ENCODE peak calls at places on chromosomes 16 and 17, in four cellular contexts. U, M, H and Z are unnamed samples. For H3K4me1, the result is how much of the 10 kb centered on the place peaks cover.

GRCh38 chr17:40093005-40093579 is 7.3 kb downstream of the NR1D1 start:
- DNase-seq in U (no peak), M (no peak), H (no peak), Z (no peak)

GRCh38 chr16:54048994-54049929 is 237.3 kb downstream of the IRX3 start:
- DNase-seq in U (no peak), M (no peak), H (no peak), Z (no peak)

GRCh38 chr16:58299757-58300349 is 5.0 kb upstream of the PRSS54 start:
- DNase-seq in U (no peak), M (peak), H (peak), Z (peak)

GRCh38 chr16:76535-77272 is 1.3 kb upstream of the MPG start:
- DNase-seq in U (peak), M (peak), H (peak), Z (peak)

GRCh38 chr17:17305282-17305801 is 2.2 kb downstream of the NT5M start:
- DNase-seq in U (no peak), M (peak), H (peak), Z (no peak)

GRCh38 chr16:56855936-56856335 is 9.1 kb upstream of the SLC12A3 start:
- DNase-seq in U (no peak), M (no peak), H (no peak), Z (no peak)

GRCh38 chr17:74863420-74864296 is 4.0 kb upstream of the GRIN2C start:
- DNase-seq in U (no peak), M (no peak), H (no peak), Z (no peak)

GRCh38 chr17:66040402-66040801 is 151.5 kb downstream of the CEP112 start:
- DNase-seq in U (no peak), M (peak), H (no peak), Z (no peak)

GRCh38 chr16:89931964-89932363 is 8.8 kb downstream of the TUBB3 start:
- DNase-seq in U (no peak), M (no peak), H (no peak), Z (no peak)

GRCh38 chr16:12876778-12877177 is 24.6 kb upstream of the SHISA9 start:
- DNase-seq in U (no peak), M (no peak), H (no peak), Z (no peak)

GRCh38 chr16:56625943-56626654 is 518 bp downstream of the MT1E start:
- DNase-seq in U (no peak), M (no peak), H (no peak), Z (peak)

GRCh38 chr16:23452572-23453337 is at the start of gene COG7:
- DNase-seq in U (peak), M (peak), H (peak), Z (peak)

GRCh38 chr17:80599546-80600305 is 55.1 kb downstream of the RPTOR start:
- DNase-seq in U (peak), M (peak), H (peak), Z (no peak)

GRCh38 chr16:29743827-29744531 is 1.8 kb downstream of the C16orf54 start:
- DNase-seq in U (no peak), M (no peak), H (no peak), Z (no peak)

GRCh38 chr16:11047057-11047456 is 102.7 kb downstream of the CLEC16A start:
- DNase-seq in U (no peak), M (no peak), H (no peak), Z (peak)

GRCh38 chr17:32671891-32672290 is 185.1 kb downstream of the CDK5R1 start:
- DNase-seq in U (no peak), M (no peak), H (no peak), Z (no peak)

GRCh38 chr16:22927306-22927705 is 113.3 kb downstream of the HS3ST2 start:
- DNase-seq in U (no peak), M (no peak), H (no peak), Z (no peak)

GRCh38 chr16:17927015-17927414 is 409.5 kb downstream of the NPIPA8 start:
- DNase-seq in U (no peak), M (no peak), H (no peak), Z (no peak)

GRCh38 chr17:1746975-1747543 is 4.4 kb downstream of the SERPINF2 start:
- DNase-seq in U (no peak), M (no peak), H (no peak), Z (no peak)

GRCh38 chr17:17134051-17134951 is 71.8 kb downstream of the PLD6 start:
- DNase-seq in U (no peak), M (no peak), H (no peak), Z (no peak)

GRCh38 chr17:49252148-49252682 is 21.6 kb upstream of the PHOSPHO1 start:
- DNase-seq in U (no peak), M (peak), H (peak), Z (no peak)

GRCh38 chr16:31052131-31052530 is 18.8 kb downstream of the STX4 start:
- DNase-seq in U (peak), M (peak), H (peak), Z (peak)

GRCh38 chr17:1110844-1111598 is 68.8 kb downstream of the ABR start:
- DNase-seq in U (peak), M (peak), H (no peak), Z (peak)

GRCh38 chr16:73027655-73028220 is 20.2 kb downstream of the ZFHX3 start:
- DNase-seq in U (no peak), M (no peak), H (no peak), Z (no peak)

GRCh38 chr16:1734123-1734522 is 28.1 kb downstream of the MAPK8IP3 start:
- DNase-seq in U (no peak), M (no peak), H (no peak), Z (no peak)

DNA sequence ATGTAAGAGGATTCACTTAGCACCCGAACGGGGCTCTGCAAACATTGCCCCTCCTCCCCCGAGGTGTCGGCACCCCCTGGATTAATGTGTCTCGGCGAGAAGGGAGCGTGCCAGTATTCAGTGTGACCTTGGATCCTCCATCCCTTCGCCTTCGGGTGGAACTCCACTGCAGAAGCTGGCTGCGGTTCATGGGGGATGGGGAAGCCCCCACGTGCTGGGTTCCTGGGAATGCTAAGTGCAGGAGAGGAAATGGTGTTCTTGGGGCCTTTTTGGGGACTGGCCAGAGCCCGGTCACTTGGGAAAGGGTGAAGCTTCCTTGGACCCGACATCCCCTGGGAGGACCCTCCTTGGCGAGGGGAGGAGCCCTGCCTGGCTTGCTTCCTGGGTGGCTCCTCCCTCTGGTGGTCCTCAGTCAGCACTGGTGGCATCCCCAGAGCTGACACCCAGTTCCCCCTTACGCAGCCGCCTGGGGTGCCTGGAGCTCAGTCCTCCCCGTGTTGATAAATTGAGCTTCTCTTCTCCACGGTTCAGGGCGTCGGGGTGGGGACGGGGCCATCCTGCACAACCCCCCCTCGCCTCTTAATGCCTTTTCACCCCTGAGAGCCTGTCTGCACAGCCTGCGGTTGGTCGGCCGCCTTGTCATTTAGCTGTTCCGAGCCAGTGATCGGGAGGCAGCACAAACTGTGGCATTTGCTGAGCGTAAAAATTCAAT is 30.8 kb upstream of the GSE1 start:
- DNase-seq in U (no peak), M (no peak), H (no peak), Z (no peak)
- H3K4me1 ChIP-seq in U (under half), M (under half), H (under half), Z (under half)

GRCh38 chr17:78337244-78338109 is 22.4 kb downstream of the SOCS3 start:
- DNase-seq in U (peak), M (no peak), H (no peak), Z (peak)
- TF ChIP-seq MAZ in U (peak), M (no peak), H (no peak), Z (peak)

GRCh38 chr16:47463771-47464624 is 2.9 kb downstream of the PHKB start:
- DNase-seq in U (no peak), M (no peak), H (no peak), Z (no peak)
- H3K4me1 ChIP-seq in U (under half), M (half or more), H (under half), Z (under half)

DNA sequence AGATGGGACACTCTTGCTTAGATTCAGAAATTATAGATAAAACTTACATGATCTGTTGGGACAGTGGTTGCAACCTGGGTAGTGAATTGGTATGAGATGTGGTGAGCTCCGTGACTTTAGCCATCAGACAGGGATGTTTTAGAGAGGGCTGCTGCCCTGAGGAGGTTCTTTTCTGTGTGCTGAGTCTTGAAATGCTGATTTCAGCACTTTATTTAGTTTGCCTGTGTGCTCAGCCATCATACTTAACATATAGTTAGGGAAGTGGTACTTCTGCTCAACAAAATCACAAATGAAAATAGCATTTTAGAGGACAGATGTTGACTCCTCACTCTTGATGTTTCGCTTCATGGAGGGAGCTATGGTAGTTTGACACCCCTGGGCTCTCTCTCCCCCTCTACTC is 95.9 kb upstream of the CDH13 start:
- DNase-seq in U (no peak), M (no peak), H (no peak), Z (no peak)
- TF ChIP-seq MAZ in U (no peak), M (no peak), H (no peak), Z (no peak)

DNA sequence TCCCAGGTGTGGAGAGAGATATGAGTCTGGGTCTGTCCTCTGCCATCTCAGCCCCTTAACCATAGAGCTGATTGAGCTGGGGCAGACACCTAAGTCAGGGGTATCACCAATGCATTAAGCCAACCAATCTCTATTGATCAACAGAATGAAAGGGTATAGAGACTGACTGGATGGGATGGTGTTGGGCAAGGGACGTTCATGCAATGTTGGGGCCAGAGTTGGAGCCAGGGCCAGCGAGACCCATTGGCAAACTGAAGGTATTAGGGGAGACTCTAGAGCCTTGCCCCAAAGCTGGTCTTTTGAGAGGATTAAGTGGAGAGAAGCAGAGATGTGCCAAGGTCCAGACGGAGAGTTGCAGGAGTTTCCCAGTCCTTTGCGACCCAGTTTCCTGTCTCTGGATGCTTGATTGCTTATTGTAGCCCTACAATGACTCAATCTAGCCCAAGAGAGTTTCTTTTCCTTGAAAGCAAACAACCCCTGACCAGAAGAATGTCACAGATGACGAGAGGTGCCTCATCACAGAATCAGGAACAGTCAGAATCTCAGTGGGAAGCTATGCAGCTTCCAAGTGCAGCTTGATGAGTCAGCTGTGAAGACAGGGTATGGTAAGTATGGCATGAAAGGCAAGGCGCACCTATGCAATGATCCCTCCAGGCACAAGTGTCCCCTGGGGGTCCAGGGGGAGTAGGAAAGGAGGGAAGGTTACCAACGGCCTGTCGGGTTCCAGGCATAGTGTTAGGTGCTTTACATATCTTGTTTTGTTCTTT is 137.2 kb downstream of the UTP18 start:
- DNase-seq in U (peak), M (no peak), H (no peak), Z (peak)
- H3K4me1 ChIP-seq in U (under half), M (under half), H (under half), Z (under half)

GRCh38 chr17:8791910-8792270 is 7.3 kb downstream of the MFSD6L start:
- DNase-seq in U (no peak), M (no peak), H (no peak), Z (peak)
- TF ChIP-seq MAZ in U (no peak), M (no peak), H (no peak), Z (no peak)

DNA sequence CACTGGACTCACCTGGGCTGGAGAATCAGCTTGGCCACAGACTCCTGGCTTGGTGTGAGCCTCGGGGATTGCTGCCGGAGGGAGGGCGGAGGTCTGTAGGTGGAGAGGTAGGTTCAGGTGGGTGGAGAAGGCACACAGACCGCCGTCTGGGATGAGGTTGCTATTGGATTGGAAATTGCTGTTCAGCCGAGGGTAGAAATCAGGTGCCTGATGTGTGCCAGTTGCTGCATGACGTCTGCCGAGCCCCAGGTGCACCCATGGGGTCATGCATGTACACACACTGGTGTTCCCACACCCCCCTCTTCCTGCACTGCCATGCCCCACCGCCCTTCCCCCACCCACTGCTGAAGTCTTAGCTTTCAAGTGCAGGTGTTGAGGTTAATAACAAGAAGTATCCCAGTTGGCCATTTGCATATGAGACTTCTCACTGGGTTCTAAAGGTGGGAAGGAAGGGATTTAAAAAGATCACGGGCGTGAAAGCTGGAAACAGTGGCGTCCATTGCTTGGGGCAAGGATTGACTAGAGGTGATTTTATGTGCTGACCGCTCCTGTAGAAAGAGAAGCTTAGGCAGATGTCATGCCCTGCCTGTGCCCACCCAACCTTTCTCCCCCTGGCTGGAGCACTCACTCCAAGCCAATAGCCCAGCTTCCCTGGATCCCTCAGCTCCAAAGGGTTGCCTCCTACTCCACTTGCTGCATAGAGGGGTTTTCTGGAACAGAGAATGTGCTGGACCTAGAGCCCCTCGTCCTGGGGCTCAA is 193.6 kb downstream of the CCDC182 start:
- DNase-seq in U (no peak), M (no peak), H (no peak), Z (no peak)
- H3K4me1 ChIP-seq in U (under half), M (half or more), H (under half), Z (under half)

GRCh38 chr17:63120406-63120805 is 154.4 kb downstream of the TANC2 start:
- DNase-seq in U (no peak), M (no peak), H (no peak), Z (peak)

GRCh38 chr17:63113167-63113566 is 147.1 kb downstream of the TANC2 start:
- DNase-seq in U (no peak), M (peak), H (peak), Z (no peak)

GRCh38 chr17:63116228-63116627 is 150.2 kb downstream of the TANC2 start:
- DNase-seq in U (peak), M (peak), H (peak), Z (no peak)

GRCh38 chr17:63117431-63117830 is 151.4 kb downstream of the TANC2 start:
- DNase-seq in U (no peak), M (no peak), H (peak), Z (no peak)

DNA sequence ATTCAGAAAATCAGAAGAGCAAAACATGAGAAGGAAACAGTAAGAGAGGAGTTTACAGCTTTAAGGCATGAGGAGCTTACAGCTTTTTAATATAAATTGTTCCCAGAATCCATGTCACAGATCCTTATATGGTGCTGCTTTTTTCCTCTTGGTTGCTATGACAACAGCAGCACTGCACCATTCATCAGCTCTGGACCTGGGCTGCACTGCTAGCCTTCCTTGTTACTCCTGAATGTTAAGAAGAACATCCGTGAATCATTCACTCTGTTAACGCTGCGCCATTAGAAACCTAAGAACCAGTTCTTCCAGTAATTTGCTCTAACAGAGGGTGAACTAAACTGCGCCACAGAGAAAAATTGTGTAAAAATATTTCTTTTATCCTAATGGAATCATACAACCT is 150.9 kb downstream of the TANC2 start:
- DNase-seq in U (no peak), M (no peak), H (no peak), Z (peak)
- TF ChIP-seq MAZ in U (no peak), M (no peak), H (no peak), Z (no peak)

GRCh38 chr17:47276444-47276843 is 22.8 kb downstream of the ITGB3 start:
- DNase-seq in U (no peak), M (no peak), H (no peak), Z (no peak)

GRCh38 chr17:47278561-47278960 is 24.9 kb downstream of the ITGB3 start:
- DNase-seq in U (no peak), M (no peak), H (no peak), Z (no peak)

GRCh38 chr17:47279062-47279801 is 25.6 kb downstream of the ITGB3 start:
- DNase-seq in U (no peak), M (no peak), H (peak), Z (peak)

GRCh38 chr17:47276868-47277267 is 23.2 kb downstream of the ITGB3 start:
- DNase-seq in U (no peak), M (peak), H (no peak), Z (peak)

DNA sequence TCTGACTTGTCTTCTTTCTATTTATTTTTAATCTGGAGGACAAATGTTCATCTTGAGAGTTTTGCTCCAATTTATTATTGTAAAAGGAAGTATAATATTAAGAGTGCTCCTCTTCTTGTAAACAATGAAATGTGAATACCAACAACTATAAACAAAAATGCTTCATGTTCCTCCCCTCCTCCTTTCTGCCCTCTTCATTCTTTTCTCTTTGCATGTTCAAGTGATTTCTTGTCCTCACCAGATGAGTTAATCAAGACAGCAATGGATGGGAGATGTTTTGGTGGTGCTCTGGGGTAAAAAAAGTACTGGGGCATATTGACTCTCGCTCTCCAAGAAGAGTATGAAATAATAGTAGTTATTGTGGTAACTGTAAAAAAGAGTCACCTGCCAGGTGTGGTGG is 24.3 kb downstream of the ITGB3 start:
- DNase-seq in U (no peak), M (no peak), H (no peak), Z (peak)
- H3K4me1 ChIP-seq in U (under half), M (under half), H (half or more), Z (half or more)